ENCODE peak calls at places on chromosomes 5 and 9, in five cellular contexts. W, S, J, P and A are unnamed samples.

GRCh38 chr9:14992516-14992915 is 82.3 kb upstream of the FREM1 start:
- DNase-seq in J (no peak), P (no peak), S (no peak), W (no peak), A (no peak)

GRCh38 chr5:120817044-120817985 is 353.2 kb downstream of the PRR16 start:
- DNase-seq in P (no peak), W (no peak), J (no peak), S (no peak), A (no peak)

GRCh38 chr5:133744030-133744645 is 131.8 kb upstream of the FSTL4 start:
- DNase-seq in S (no peak), W (no peak), J (no peak), P (no peak), A (no peak)

GRCh38 chr9:90899287-90899686 is 97.7 kb downstream of the SYK start:
- DNase-seq in P (no peak), W (no peak), J (no peak), S (no peak), A (no peak)

GRCh38 chr9:112831281-112831851 is 59.3 kb downstream of the SLC46A2 start:
- DNase-seq in J (no peak), P (no peak), W (no peak), S (peak), A (no peak)

GRCh38 chr5:72130342-72130741 is 23.1 kb downstream of the MAP1B start:
- DNase-seq in S (no peak), P (peak), W (no peak), J (peak), A (no peak)

GRCh38 chr5:139765409-139766217 is 30.0 kb upstream of the PSD2 start:
- DNase-seq in W (peak), P (no peak), S (peak), J (no peak), A (peak)

GRCh38 chr9:89609426-89610006 is 4.7 kb downstream of the GADD45G start:
- DNase-seq in W (no peak), J (no peak), S (peak), P (no peak), A (no peak)

GRCh38 chr5:73709536-73710129 is 83.6 kb downstream of the ARHGEF28 start:
- DNase-seq in W (no peak), S (peak), J (no peak), P (no peak), A (no peak)

GRCh38 chr9:31272456-31273295 is 1111.8 kb upstream of the ACO1 start:
- DNase-seq in P (no peak), J (no peak), W (no peak), S (no peak), A (no peak)

GRCh38 chr9:132880311-132880661 is 1.6 kb downstream of the SPACA9 start:
- DNase-seq in S (no peak), P (no peak), W (no peak), J (no peak), A (no peak)

GRCh38 chr5:13930721-13931246 is 13.7 kb downstream of the DNAH5 start:
- DNase-seq in J (no peak), S (no peak), W (no peak), P (no peak), A (no peak)

GRCh38 chr9:121498150-121498486 is 1.5 kb downstream of the GGTA1 start:
- DNase-seq in S (peak), P (peak), J (peak), W (peak), A (no peak)

DNA sequence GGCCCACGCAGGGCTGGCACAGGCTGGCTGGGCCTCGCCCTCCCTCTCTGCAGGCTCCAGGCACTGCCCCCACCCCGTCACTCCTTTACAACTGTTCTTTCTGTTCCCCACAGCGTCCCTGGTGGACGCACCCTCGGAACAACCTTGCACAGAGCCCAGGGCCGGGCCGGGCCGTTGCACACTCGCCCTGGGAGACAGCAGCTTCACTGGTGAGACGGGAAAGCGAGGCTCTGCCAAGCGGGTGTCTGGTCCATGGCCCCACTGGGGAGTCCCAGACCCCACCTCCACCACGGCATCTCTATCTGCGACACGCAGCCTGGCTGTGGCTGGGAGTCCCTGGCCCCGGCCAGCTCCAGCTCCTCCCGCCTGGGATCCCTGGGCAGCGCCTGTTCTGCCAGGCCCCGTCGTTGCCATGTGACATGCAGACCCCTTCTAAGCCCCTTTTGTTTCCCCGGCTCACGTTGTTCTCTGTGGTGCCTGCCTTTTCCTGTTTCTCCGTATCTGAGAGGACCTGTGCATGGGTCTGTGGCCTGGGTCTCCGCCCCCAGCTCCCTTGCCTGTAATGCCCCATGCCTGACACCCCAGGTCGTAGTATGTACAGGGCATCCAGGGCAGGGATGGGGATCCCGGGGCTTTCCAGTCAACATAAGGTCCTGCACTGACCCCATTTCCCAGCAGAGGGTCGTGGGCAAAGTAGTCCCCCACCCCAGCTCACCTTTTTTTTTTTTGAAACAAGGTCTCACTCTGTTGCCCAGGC is 18.6 kb upstream of the QSOX2 start:
- DNase-seq in J (no peak), S (no peak), P (no peak), W (no peak), A (no peak)
- TF ChIP-seq CTCF in J (peak), S (no peak), P (no peak), W (no peak), A (no peak)

DNA sequence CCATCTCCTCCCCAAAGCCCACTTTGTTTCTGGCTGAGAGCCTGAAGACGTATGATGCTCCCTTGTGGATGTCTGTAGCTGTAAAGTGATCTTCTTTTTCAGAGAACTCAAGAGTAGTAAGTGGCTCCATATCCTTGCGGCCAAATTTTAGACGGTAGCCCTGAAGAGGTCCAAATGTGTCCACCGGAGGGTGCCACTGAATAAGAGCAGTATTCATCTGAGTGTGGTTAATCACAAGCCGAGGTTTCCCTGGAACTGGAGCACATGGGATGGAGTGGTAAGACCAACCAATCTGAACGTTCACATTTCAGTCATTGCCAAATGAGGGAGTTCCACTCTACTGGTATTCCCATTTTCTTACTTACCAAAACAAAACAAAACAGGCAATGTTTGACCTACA is 686.5 kb upstream of the DMAC1 start:
- DNase-seq in S (peak), W (no peak), P (no peak), J (peak), A (no peak)
- TF ChIP-seq CTCF in S (no peak), W (no peak), P (no peak), J (peak), A (peak)

GRCh38 chr5:127577458-127577857 is 60.0 kb downstream of the PRRC1 start:
- DNase-seq in S (no peak), P (no peak), J (no peak), W (no peak), A (no peak)
- TF ChIP-seq CTCF in S (no peak), P (no peak), J (no peak), W (no peak), A (no peak)

GRCh38 chr9:77959803-77960202 is 71.8 kb downstream of the GNAQ start:
- DNase-seq in S (no peak), W (no peak), P (no peak), J (no peak), A (no peak)
- TF ChIP-seq CTCF in S (no peak), W (no peak), P (no peak), J (no peak), A (no peak)